ENCODE peak calls at places on chromosomes 3 and 15, in seven cellular contexts. One of them, this sample, is unnamed.

GRCh38 chr3:197394464-197395321 is 96.3 kb upstream of the DLG1 start:
- DNase-seq in pancreas: no peak
- DNase-seq in PC-9: peak
- DNase-seq in omental fat pad: no peak
- DNase-seq in cardiac fibroblast: peak
- DNase-seq in psoas muscle: peak
- DNase-seq in progenitor cell of endocrine pancreas: no peak
- DNase-seq in this sample: no peak

GRCh38 chr3:149449799-149450198 is 24.7 kb upstream of the TM4SF4 start:
- DNase-seq in pancreas: no peak
- DNase-seq in PC-9: peak
- DNase-seq in omental fat pad: no peak
- DNase-seq in cardiac fibroblast: no peak
- DNase-seq in psoas muscle: no peak
- DNase-seq in progenitor cell of endocrine pancreas: no peak
- DNase-seq in this sample: no peak

GRCh38 chr3:172177803-172178316 is 138.5 kb downstream of the FNDC3B start:
- DNase-seq in pancreas: no peak
- DNase-seq in PC-9: no peak
- DNase-seq in omental fat pad: no peak
- DNase-seq in cardiac fibroblast: no peak
- DNase-seq in psoas muscle: no peak
- DNase-seq in progenitor cell of endocrine pancreas: no peak
- DNase-seq in this sample: no peak

GRCh38 chr3:187066228-187066995 is 72.9 kb downstream of the RPL39L start:
- DNase-seq in pancreas: no peak
- DNase-seq in PC-9: peak
- DNase-seq in omental fat pad: no peak
- DNase-seq in cardiac fibroblast: peak
- DNase-seq in psoas muscle: no peak
- DNase-seq in progenitor cell of endocrine pancreas: no peak
- DNase-seq in this sample: no peak

GRCh38 chr3:43773273-43774104 is 82.8 kb downstream of the ABHD5 start:
- DNase-seq in pancreas: no peak
- DNase-seq in PC-9: peak
- DNase-seq in omental fat pad: no peak
- DNase-seq in cardiac fibroblast: peak
- DNase-seq in psoas muscle: peak
- DNase-seq in progenitor cell of endocrine pancreas: no peak
- DNase-seq in this sample: no peak

GRCh38 chr3:110384601-110385000 is 687.0 kb upstream of the NECTIN3 start:
- DNase-seq in pancreas: no peak
- DNase-seq in PC-9: no peak
- DNase-seq in omental fat pad: no peak
- DNase-seq in cardiac fibroblast: peak
- DNase-seq in psoas muscle: no peak
- DNase-seq in progenitor cell of endocrine pancreas: no peak
- DNase-seq in this sample: no peak

GRCh38 chr3:107450254-107450653 is 72.5 kb upstream of the BBX start:
- DNase-seq in pancreas: no peak
- DNase-seq in PC-9: no peak
- DNase-seq in omental fat pad: no peak
- DNase-seq in cardiac fibroblast: no peak
- DNase-seq in psoas muscle: no peak
- DNase-seq in progenitor cell of endocrine pancreas: no peak
- DNase-seq in this sample: no peak

GRCh38 chr3:50529996-50530706 is 26.7 kb upstream of the CACNA2D2 start:
- DNase-seq in pancreas: no peak
- DNase-seq in PC-9: no peak
- DNase-seq in omental fat pad: no peak
- DNase-seq in cardiac fibroblast: no peak
- DNase-seq in psoas muscle: no peak
- DNase-seq in progenitor cell of endocrine pancreas: no peak
- DNase-seq in this sample: no peak

GRCh38 chr3:27324695-27325094 is 44.5 kb downstream of the NEK10 start:
- DNase-seq in pancreas: no peak
- DNase-seq in PC-9: no peak
- DNase-seq in omental fat pad: no peak
- DNase-seq in cardiac fibroblast: no peak
- DNase-seq in psoas muscle: no peak
- DNase-seq in progenitor cell of endocrine pancreas: no peak
- DNase-seq in this sample: no peak

GRCh38 chr15:83904107-83904720 is 250.3 kb downstream of the ADAMTSL3 start:
- DNase-seq in pancreas: no peak
- DNase-seq in PC-9: no peak
- DNase-seq in omental fat pad: no peak
- DNase-seq in cardiac fibroblast: peak
- DNase-seq in psoas muscle: no peak
- DNase-seq in progenitor cell of endocrine pancreas: no peak
- DNase-seq in this sample: no peak

GRCh38 chr3:15171096-15171495 is 35.0 kb upstream of the CAPN7 start:
- DNase-seq in pancreas: no peak
- DNase-seq in PC-9: no peak
- DNase-seq in omental fat pad: no peak
- DNase-seq in cardiac fibroblast: no peak
- DNase-seq in psoas muscle: no peak
- DNase-seq in progenitor cell of endocrine pancreas: no peak
- DNase-seq in this sample: no peak

GRCh38 chr3:195271859-195272243 is 892 bp upstream of the XXYLT1 start:
- DNase-seq in pancreas: no peak
- DNase-seq in PC-9: no peak
- DNase-seq in omental fat pad: no peak
- DNase-seq in cardiac fibroblast: no peak
- DNase-seq in psoas muscle: no peak
- DNase-seq in progenitor cell of endocrine pancreas: no peak
- DNase-seq in this sample: no peak
- TF ChIP-seq CTCF in pancreas: no peak
- TF ChIP-seq CTCF in PC-9: no peak
- TF ChIP-seq CTCF in omental fat pad: no peak
- TF ChIP-seq CTCF in cardiac fibroblast: no peak
- TF ChIP-seq CTCF in psoas muscle: no peak
- TF ChIP-seq CTCF in progenitor cell of endocrine pancreas: peak
- TF ChIP-seq CTCF in this sample: no peak

DNA sequence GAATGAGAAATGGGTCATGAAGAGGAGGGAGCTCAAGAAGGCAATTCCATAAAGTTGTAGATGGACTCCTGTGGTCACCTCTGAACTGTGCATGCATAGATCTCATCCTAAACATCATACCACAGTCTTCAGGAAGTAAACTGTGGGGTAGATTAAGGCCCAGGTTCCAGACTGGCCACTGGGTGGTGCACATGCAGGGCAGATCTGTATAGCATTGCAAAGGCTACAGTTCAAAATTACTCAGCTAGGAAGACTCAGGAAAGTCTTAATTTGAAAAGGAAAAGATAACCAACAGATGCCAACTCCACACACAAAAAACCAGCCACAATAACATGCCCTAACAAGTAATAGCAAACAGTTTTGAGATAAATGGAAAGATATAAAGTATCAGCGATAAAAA is 20.3 kb downstream of the KY start:
- DNase-seq in pancreas: no peak
- DNase-seq in PC-9: no peak
- DNase-seq in omental fat pad: no peak
- DNase-seq in cardiac fibroblast: peak
- DNase-seq in psoas muscle: no peak
- DNase-seq in progenitor cell of endocrine pancreas: peak
- DNase-seq in this sample: no peak
- TF ChIP-seq CTCF in pancreas: no peak
- TF ChIP-seq CTCF in PC-9: peak
- TF ChIP-seq CTCF in omental fat pad: no peak
- TF ChIP-seq CTCF in cardiac fibroblast: peak
- TF ChIP-seq CTCF in psoas muscle: peak
- TF ChIP-seq CTCF in progenitor cell of endocrine pancreas: peak
- TF ChIP-seq CTCF in this sample: no peak

GRCh38 chr15:77419050-77419835 is 661 bp downstream of the PEAK1 start:
- DNase-seq in pancreas: peak
- DNase-seq in PC-9: peak
- DNase-seq in omental fat pad: no peak
- DNase-seq in cardiac fibroblast: peak
- DNase-seq in psoas muscle: peak
- DNase-seq in progenitor cell of endocrine pancreas: peak
- DNase-seq in this sample: peak
- TF ChIP-seq CTCF in pancreas: no peak
- TF ChIP-seq CTCF in PC-9: no peak
- TF ChIP-seq CTCF in omental fat pad: no peak
- TF ChIP-seq CTCF in cardiac fibroblast: no peak
- TF ChIP-seq CTCF in psoas muscle: peak
- TF ChIP-seq CTCF in progenitor cell of endocrine pancreas: peak
- TF ChIP-seq CTCF in this sample: peak

GRCh38 chr3:42501321-42501680 is 1.1 kb upstream of the VIPR1 start:
- DNase-seq in pancreas: no peak
- DNase-seq in PC-9: no peak
- DNase-seq in omental fat pad: no peak
- DNase-seq in cardiac fibroblast: no peak
- DNase-seq in psoas muscle: no peak
- DNase-seq in progenitor cell of endocrine pancreas: peak
- DNase-seq in this sample: no peak

GRCh38 chr3:42503957-42504333 is 1.5 kb downstream of the VIPR1 start:
- DNase-seq in pancreas: no peak
- DNase-seq in PC-9: no peak
- DNase-seq in omental fat pad: no peak
- DNase-seq in cardiac fibroblast: no peak
- DNase-seq in psoas muscle: no peak
- DNase-seq in progenitor cell of endocrine pancreas: no peak
- DNase-seq in this sample: peak

GRCh38 chr3:42501681-42502428 is 588 bp upstream of the VIPR1 start:
- DNase-seq in pancreas: peak
- DNase-seq in PC-9: peak
- DNase-seq in omental fat pad: no peak
- DNase-seq in cardiac fibroblast: peak
- DNase-seq in psoas muscle: peak
- DNase-seq in progenitor cell of endocrine pancreas: peak
- DNase-seq in this sample: peak

GRCh38 chr3:42503251-42503924 is 945 bp downstream of the VIPR1 start:
- DNase-seq in pancreas: peak
- DNase-seq in PC-9: no peak
- DNase-seq in omental fat pad: no peak
- DNase-seq in cardiac fibroblast: no peak
- DNase-seq in psoas muscle: no peak
- DNase-seq in progenitor cell of endocrine pancreas: no peak
- DNase-seq in this sample: no peak

GRCh38 chr3:42502429-42503250 is at the start of gene VIPR1:
- DNase-seq in pancreas: peak
- DNase-seq in PC-9: peak
- DNase-seq in omental fat pad: no peak
- DNase-seq in cardiac fibroblast: peak
- DNase-seq in psoas muscle: peak
- DNase-seq in progenitor cell of endocrine pancreas: peak
- DNase-seq in this sample: peak
- TF ChIP-seq CTCF in pancreas: no peak
- TF ChIP-seq CTCF in PC-9: no peak
- TF ChIP-seq CTCF in omental fat pad: no peak
- TF ChIP-seq CTCF in cardiac fibroblast: no peak
- TF ChIP-seq CTCF in psoas muscle: no peak
- TF ChIP-seq CTCF in progenitor cell of endocrine pancreas: no peak
- TF ChIP-seq CTCF in this sample: no peak

GRCh38 chr15:63146684-63147083 is 10.6 kb downstream of the RPS27L start:
- DNase-seq in pancreas: no peak
- DNase-seq in PC-9: no peak
- DNase-seq in omental fat pad: no peak
- DNase-seq in cardiac fibroblast: peak
- DNase-seq in psoas muscle: no peak
- DNase-seq in progenitor cell of endocrine pancreas: no peak
- DNase-seq in this sample: no peak
- TF ChIP-seq CTCF in pancreas: no peak
- TF ChIP-seq CTCF in PC-9: no peak
- TF ChIP-seq CTCF in omental fat pad: no peak
- TF ChIP-seq CTCF in cardiac fibroblast: no peak
- TF ChIP-seq CTCF in psoas muscle: no peak
- TF ChIP-seq CTCF in progenitor cell of endocrine pancreas: no peak
- TF ChIP-seq CTCF in this sample: peak

GRCh38 chr3:125398952-125399351 is 23.8 kb upstream of the ZNF148 start:
- DNase-seq in pancreas: no peak
- DNase-seq in PC-9: peak
- DNase-seq in omental fat pad: no peak
- DNase-seq in cardiac fibroblast: no peak
- DNase-seq in psoas muscle: no peak
- DNase-seq in progenitor cell of endocrine pancreas: no peak
- DNase-seq in this sample: no peak
- TF ChIP-seq CTCF in pancreas: no peak
- TF ChIP-seq CTCF in PC-9: no peak
- TF ChIP-seq CTCF in omental fat pad: no peak
- TF ChIP-seq CTCF in cardiac fibroblast: no peak
- TF ChIP-seq CTCF in psoas muscle: no peak
- TF ChIP-seq CTCF in progenitor cell of endocrine pancreas: no peak
- TF ChIP-seq CTCF in this sample: no peak

GRCh38 chr3:126475411-126476114 is at the start of gene ZXDC:
- DNase-seq in pancreas: peak
- DNase-seq in PC-9: peak
- DNase-seq in omental fat pad: peak
- DNase-seq in cardiac fibroblast: peak
- DNase-seq in psoas muscle: peak
- DNase-seq in progenitor cell of endocrine pancreas: peak
- DNase-seq in this sample: peak

GRCh38 chr3:126476166-126476975 is 680 bp upstream of the ZXDC start:
- DNase-seq in pancreas: peak
- DNase-seq in PC-9: peak
- DNase-seq in omental fat pad: no peak
- DNase-seq in cardiac fibroblast: peak
- DNase-seq in psoas muscle: no peak
- DNase-seq in progenitor cell of endocrine pancreas: peak
- DNase-seq in this sample: no peak

GRCh38 chr3:126476976-126477330 is 1.3 kb upstream of the ZXDC start:
- DNase-seq in pancreas: no peak
- DNase-seq in PC-9: no peak
- DNase-seq in omental fat pad: no peak
- DNase-seq in cardiac fibroblast: no peak
- DNase-seq in psoas muscle: peak
- DNase-seq in progenitor cell of endocrine pancreas: no peak
- DNase-seq in this sample: no peak

GRCh38 chr3:126473292-126474168 is 2.2 kb downstream of the ZXDC start:
- DNase-seq in pancreas: no peak
- DNase-seq in PC-9: peak
- DNase-seq in omental fat pad: no peak
- DNase-seq in cardiac fibroblast: no peak
- DNase-seq in psoas muscle: no peak
- DNase-seq in progenitor cell of endocrine pancreas: no peak
- DNase-seq in this sample: no peak

GRCh38 chr3:126474498-126475410 is 937 bp downstream of the ZXDC start:
- DNase-seq in pancreas: peak
- DNase-seq in PC-9: peak
- DNase-seq in omental fat pad: no peak
- DNase-seq in cardiac fibroblast: peak
- DNase-seq in psoas muscle: peak
- DNase-seq in progenitor cell of endocrine pancreas: peak
- DNase-seq in this sample: no peak
- TF ChIP-seq CTCF in pancreas: no peak
- TF ChIP-seq CTCF in PC-9: no peak
- TF ChIP-seq CTCF in omental fat pad: no peak
- TF ChIP-seq CTCF in cardiac fibroblast: peak
- TF ChIP-seq CTCF in psoas muscle: no peak
- TF ChIP-seq CTCF in progenitor cell of endocrine pancreas: no peak
- TF ChIP-seq CTCF in this sample: no peak

GRCh38 chr3:87136066-87136596 is 91.0 kb upstream of the CHMP2B start:
- DNase-seq in pancreas: no peak
- DNase-seq in PC-9: no peak
- DNase-seq in omental fat pad: no peak
- DNase-seq in cardiac fibroblast: no peak
- DNase-seq in psoas muscle: no peak
- DNase-seq in progenitor cell of endocrine pancreas: no peak
- DNase-seq in this sample: no peak
- TF ChIP-seq CTCF in pancreas: no peak
- TF ChIP-seq CTCF in PC-9: no peak
- TF ChIP-seq CTCF in omental fat pad: no peak
- TF ChIP-seq CTCF in cardiac fibroblast: no peak
- TF ChIP-seq CTCF in psoas muscle: no peak
- TF ChIP-seq CTCF in progenitor cell of endocrine pancreas: no peak
- TF ChIP-seq CTCF in this sample: no peak

GRCh38 chr15:64690578-64691296 is 84.7 kb downstream of the RBPMS2 start:
- DNase-seq in pancreas: no peak
- DNase-seq in PC-9: no peak
- DNase-seq in omental fat pad: no peak
- DNase-seq in cardiac fibroblast: peak
- DNase-seq in psoas muscle: no peak
- DNase-seq in progenitor cell of endocrine pancreas: no peak
- DNase-seq in this sample: no peak
- TF ChIP-seq CTCF in pancreas: no peak
- TF ChIP-seq CTCF in PC-9: peak
- TF ChIP-seq CTCF in omental fat pad: no peak
- TF ChIP-seq CTCF in cardiac fibroblast: no peak
- TF ChIP-seq CTCF in psoas muscle: peak
- TF ChIP-seq CTCF in progenitor cell of endocrine pancreas: peak
- TF ChIP-seq CTCF in this sample: no peak